ENCODE peak calls at places on chromosome 9, in ten cellular contexts. One of them, this sample, is unnamed.

GRCh38 chr9:127838375-127839078 is 15.9 kb downstream of the ENG start:
- DNase-seq in HEK293T: no peak
- DNase-seq in uterus: peak; percentile 73
- DNase-seq in NCI-H2171 treated with DMSO at 0.1 percent for 48 hours: no peak
- DNase-seq in non-pigmented ciliary epithelial cell: peak; percentile 30
- DNase-seq in NCI-H774: no peak
- DNase-seq in CMK: no peak
- DNase-seq in OCI-LY7: no peak
- DNase-seq in activated CD4-positive, alpha-beta T cell treated with anti-CD3 and anti-CD28 coated beads, Interleukin-2, amount 10 ng/mL, durations not matched to agents 7 days and 5 days: no peak
- DNase-seq in RPMI7951: peak; percentile 98
- DNase-seq in this sample: no peak

GRCh38 chr9:109481747-109482325 is 16.3 kb downstream of the PTPN3 start:
- DNase-seq in NCI-H2171 treated with DMSO at 0.1 percent for 48 hours: no peak
- DNase-seq in RPMI7951: no peak
- DNase-seq in OCI-LY7: no peak
- DNase-seq in NCI-H774: no peak
- DNase-seq in activated CD4-positive, alpha-beta T cell treated with anti-CD3 and anti-CD28 coated beads, Interleukin-2, amount 10 ng/mL, durations not matched to agents 7 days and 5 days: no peak
- DNase-seq in CMK: no peak
- DNase-seq in non-pigmented ciliary epithelial cell: no peak
- DNase-seq in uterus: no peak
- DNase-seq in HEK293T: no peak
- DNase-seq in this sample: no peak

GRCh38 chr9:16442622-16443021 is 427.8 kb downstream of the BNC2 start:
- DNase-seq in NCI-H2171 treated with DMSO at 0.1 percent for 48 hours: no peak
- DNase-seq in CMK: no peak
- DNase-seq in uterus: peak; percentile 52
- DNase-seq in HEK293T: no peak
- DNase-seq in non-pigmented ciliary epithelial cell: no peak
- DNase-seq in activated CD4-positive, alpha-beta T cell treated with anti-CD3 and anti-CD28 coated beads, Interleukin-2, amount 10 ng/mL, durations not matched to agents 7 days and 5 days: no peak
- DNase-seq in RPMI7951: peak; percentile 72
- DNase-seq in OCI-LY7: no peak
- DNase-seq in NCI-H774: no peak
- DNase-seq in this sample: no peak

GRCh38 chr9:131545003-131545785 is at the start of gene PRRT1B:
- DNase-seq in CMK: no peak
- DNase-seq in non-pigmented ciliary epithelial cell: no peak
- DNase-seq in NCI-H2171 treated with DMSO at 0.1 percent for 48 hours: no peak
- DNase-seq in HEK293T: no peak
- DNase-seq in activated CD4-positive, alpha-beta T cell treated with anti-CD3 and anti-CD28 coated beads, Interleukin-2, amount 10 ng/mL, durations not matched to agents 7 days and 5 days: no peak
- DNase-seq in NCI-H774: peak; percentile 83
- DNase-seq in RPMI7951: no peak
- DNase-seq in OCI-LY7: no peak
- DNase-seq in uterus: no peak
- DNase-seq in this sample: no peak

GRCh38 chr9:100474950-100475276 is 2.0 kb downstream of the TMEFF1 start:
- DNase-seq in OCI-LY7: no peak
- DNase-seq in activated CD4-positive, alpha-beta T cell treated with anti-CD3 and anti-CD28 coated beads, Interleukin-2, amount 10 ng/mL, durations not matched to agents 7 days and 5 days: no peak
- DNase-seq in HEK293T: no peak
- DNase-seq in NCI-H774: no peak
- DNase-seq in RPMI7951: no peak
- DNase-seq in non-pigmented ciliary epithelial cell: no peak
- DNase-seq in uterus: no peak
- DNase-seq in CMK: no peak
- DNase-seq in NCI-H2171 treated with DMSO at 0.1 percent for 48 hours: no peak
- DNase-seq in this sample: no peak

GRCh38 chr9:137813651-137814415 is 63.7 kb upstream of the CACNA1B start:
- DNase-seq in RPMI7951: no peak
- DNase-seq in activated CD4-positive, alpha-beta T cell treated with anti-CD3 and anti-CD28 coated beads, Interleukin-2, amount 10 ng/mL, durations not matched to agents 7 days and 5 days: no peak
- DNase-seq in CMK: no peak
- DNase-seq in NCI-H774: no peak
- DNase-seq in uterus: no peak
- DNase-seq in non-pigmented ciliary epithelial cell: no peak
- DNase-seq in OCI-LY7: no peak
- DNase-seq in HEK293T: no peak
- DNase-seq in NCI-H2171 treated with DMSO at 0.1 percent for 48 hours: peak; percentile 77
- DNase-seq in this sample: no peak

GRCh38 chr9:133135193-133135745 is 14.2 kb upstream of the RALGDS start:
- DNase-seq in HEK293T: no peak
- DNase-seq in NCI-H2171 treated with DMSO at 0.1 percent for 48 hours: no peak
- DNase-seq in NCI-H774: no peak
- DNase-seq in CMK: no peak
- DNase-seq in RPMI7951: peak; percentile 97
- DNase-seq in non-pigmented ciliary epithelial cell: no peak
- DNase-seq in OCI-LY7: no peak
- DNase-seq in activated CD4-positive, alpha-beta T cell treated with anti-CD3 and anti-CD28 coated beads, Interleukin-2, amount 10 ng/mL, durations not matched to agents 7 days and 5 days: peak; percentile 49
- DNase-seq in uterus: peak; percentile 77
- DNase-seq in this sample: no peak

GRCh38 chr9:135305546-135306180 is 173.9 kb upstream of the PPP1R26 start:
- DNase-seq in CMK: no peak
- DNase-seq in NCI-H774: no peak
- DNase-seq in activated CD4-positive, alpha-beta T cell treated with anti-CD3 and anti-CD28 coated beads, Interleukin-2, amount 10 ng/mL, durations not matched to agents 7 days and 5 days: peak; percentile 4
- DNase-seq in uterus: no peak
- DNase-seq in NCI-H2171 treated with DMSO at 0.1 percent for 48 hours: no peak
- DNase-seq in non-pigmented ciliary epithelial cell: no peak
- DNase-seq in RPMI7951: no peak
- DNase-seq in OCI-LY7: no peak
- DNase-seq in HEK293T: no peak
- DNase-seq in this sample: no peak

GRCh38 chr9:99601506-99601905 is 220.2 kb upstream of the NR4A3 start:
- DNase-seq in NCI-H774: peak; percentile 3
- DNase-seq in CMK: no peak
- DNase-seq in activated CD4-positive, alpha-beta T cell treated with anti-CD3 and anti-CD28 coated beads, Interleukin-2, amount 10 ng/mL, durations not matched to agents 7 days and 5 days: no peak
- DNase-seq in HEK293T: peak; percentile 52
- DNase-seq in OCI-LY7: no peak
- DNase-seq in NCI-H2171 treated with DMSO at 0.1 percent for 48 hours: peak; percentile 59
- DNase-seq in RPMI7951: no peak
- DNase-seq in uterus: no peak
- DNase-seq in non-pigmented ciliary epithelial cell: no peak
- DNase-seq in this sample: no peak

GRCh38 chr9:94760646-94761045 is 34.1 kb downstream of the AOPEP start:
- DNase-seq in non-pigmented ciliary epithelial cell: no peak
- DNase-seq in NCI-H2171 treated with DMSO at 0.1 percent for 48 hours: no peak
- DNase-seq in activated CD4-positive, alpha-beta T cell treated with anti-CD3 and anti-CD28 coated beads, Interleukin-2, amount 10 ng/mL, durations not matched to agents 7 days and 5 days: no peak
- DNase-seq in uterus: no peak
- DNase-seq in NCI-H774: no peak
- DNase-seq in CMK: no peak
- DNase-seq in RPMI7951: no peak
- DNase-seq in HEK293T: no peak
- DNase-seq in OCI-LY7: no peak
- DNase-seq in this sample: no peak

GRCh38 chr9:35606138-35606504 is 1.1 kb downstream of the TESK1 start:
- DNase-seq in NCI-H774: no peak
- DNase-seq in CMK: no peak
- DNase-seq in non-pigmented ciliary epithelial cell: no peak
- DNase-seq in HEK293T: no peak
- DNase-seq in uterus: no peak
- DNase-seq in activated CD4-positive, alpha-beta T cell treated with anti-CD3 and anti-CD28 coated beads, Interleukin-2, amount 10 ng/mL, durations not matched to agents 7 days and 5 days: no peak
- DNase-seq in NCI-H2171 treated with DMSO at 0.1 percent for 48 hours: no peak
- DNase-seq in OCI-LY7: no peak
- DNase-seq in RPMI7951: no peak
- DNase-seq in this sample: no peak

GRCh38 chr9:74556685-74557084 is 59.5 kb downstream of the RORB start:
- DNase-seq in OCI-LY7: no peak
- DNase-seq in NCI-H774: no peak
- DNase-seq in CMK: no peak
- DNase-seq in HEK293T: no peak
- DNase-seq in RPMI7951: no peak
- DNase-seq in non-pigmented ciliary epithelial cell: peak; percentile 37
- DNase-seq in NCI-H2171 treated with DMSO at 0.1 percent for 48 hours: no peak
- DNase-seq in uterus: no peak
- DNase-seq in activated CD4-positive, alpha-beta T cell treated with anti-CD3 and anti-CD28 coated beads, Interleukin-2, amount 10 ng/mL, durations not matched to agents 7 days and 5 days: no peak
- DNase-seq in this sample: no peak

GRCh38 chr9:132069046-132069898 is 10.4 kb downstream of the MED27 start:
- DNase-seq in CMK: no peak
- DNase-seq in HEK293T: no peak
- DNase-seq in OCI-LY7: no peak
- DNase-seq in uterus: no peak
- DNase-seq in RPMI7951: no peak
- DNase-seq in activated CD4-positive, alpha-beta T cell treated with anti-CD3 and anti-CD28 coated beads, Interleukin-2, amount 10 ng/mL, durations not matched to agents 7 days and 5 days: no peak
- DNase-seq in non-pigmented ciliary epithelial cell: peak; percentile 49
- DNase-seq in NCI-H774: no peak
- DNase-seq in NCI-H2171 treated with DMSO at 0.1 percent for 48 hours: peak; percentile 67
- DNase-seq in this sample: no peak

GRCh38 chr9:112065781-112066606 is 109.1 kb downstream of the SUSD1 start:
- DNase-seq in non-pigmented ciliary epithelial cell: no peak
- DNase-seq in NCI-H774: no peak
- DNase-seq in activated CD4-positive, alpha-beta T cell treated with anti-CD3 and anti-CD28 coated beads, Interleukin-2, amount 10 ng/mL, durations not matched to agents 7 days and 5 days: no peak
- DNase-seq in uterus: no peak
- DNase-seq in CMK: no peak
- DNase-seq in NCI-H2171 treated with DMSO at 0.1 percent for 48 hours: no peak
- DNase-seq in OCI-LY7: no peak
- DNase-seq in HEK293T: peak; percentile 31
- DNase-seq in RPMI7951: peak; percentile 15
- DNase-seq in this sample: no peak

GRCh38 chr9:96874947-96875459 is 20.7 kb upstream of the ZNF782 start:
- DNase-seq in RPMI7951: peak; percentile 46
- DNase-seq in NCI-H774: peak; percentile 77
- DNase-seq in NCI-H2171 treated with DMSO at 0.1 percent for 48 hours: peak; percentile 58
- DNase-seq in uterus: no peak
- DNase-seq in activated CD4-positive, alpha-beta T cell treated with anti-CD3 and anti-CD28 coated beads, Interleukin-2, amount 10 ng/mL, durations not matched to agents 7 days and 5 days: peak; percentile 24
- DNase-seq in CMK: no peak
- DNase-seq in OCI-LY7: peak; percentile 70
- DNase-seq in non-pigmented ciliary epithelial cell: no peak
- DNase-seq in HEK293T: no peak
- DNase-seq in this sample: peak; percentile 71

GRCh38 chr9:81596671-81597426 is 92.5 kb downstream of the TLE1 start:
- DNase-seq in CMK: no peak
- DNase-seq in NCI-H774: no peak
- DNase-seq in uterus: no peak
- DNase-seq in OCI-LY7: no peak
- DNase-seq in RPMI7951: no peak
- DNase-seq in HEK293T: no peak
- DNase-seq in non-pigmented ciliary epithelial cell: no peak
- DNase-seq in NCI-H2171 treated with DMSO at 0.1 percent for 48 hours: peak; percentile 38
- DNase-seq in activated CD4-positive, alpha-beta T cell treated with anti-CD3 and anti-CD28 coated beads, Interleukin-2, amount 10 ng/mL, durations not matched to agents 7 days and 5 days: no peak
- DNase-seq in this sample: no peak

GRCh38 chr9:134178781-134179551 is 14.6 kb upstream of the RNU6ATAC start:
- DNase-seq in HEK293T: no peak
- DNase-seq in non-pigmented ciliary epithelial cell: no peak
- DNase-seq in RPMI7951: no peak
- DNase-seq in NCI-H774: no peak
- DNase-seq in NCI-H2171 treated with DMSO at 0.1 percent for 48 hours: no peak
- DNase-seq in OCI-LY7: no peak
- DNase-seq in activated CD4-positive, alpha-beta T cell treated with anti-CD3 and anti-CD28 coated beads, Interleukin-2, amount 10 ng/mL, durations not matched to agents 7 days and 5 days: no peak
- DNase-seq in CMK: no peak
- DNase-seq in uterus: peak; percentile 87
- DNase-seq in this sample: no peak

GRCh38 chr9:111525056-111525977 is at the start of gene ZNF483:
- DNase-seq in HEK293T: peak; percentile 66
- DNase-seq in NCI-H774: peak; percentile 92
- DNase-seq in OCI-LY7: peak; percentile 11
- DNase-seq in non-pigmented ciliary epithelial cell: peak; percentile 18
- DNase-seq in CMK: no peak
- DNase-seq in NCI-H2171 treated with DMSO at 0.1 percent for 48 hours: peak; percentile 82
- DNase-seq in RPMI7951: peak; percentile 71
- DNase-seq in uterus: peak; percentile 83
- DNase-seq in activated CD4-positive, alpha-beta T cell treated with anti-CD3 and anti-CD28 coated beads, Interleukin-2, amount 10 ng/mL, durations not matched to agents 7 days and 5 days: peak; percentile 63
- DNase-seq in this sample: no peak

GRCh38 chr9:2663886-2664674 is 42.5 kb downstream of the VLDLR start:
- DNase-seq in NCI-H774: no peak
- DNase-seq in non-pigmented ciliary epithelial cell: no peak
- DNase-seq in NCI-H2171 treated with DMSO at 0.1 percent for 48 hours: peak; percentile 52
- DNase-seq in HEK293T: no peak
- DNase-seq in uterus: no peak
- DNase-seq in CMK: no peak
- DNase-seq in OCI-LY7: no peak
- DNase-seq in RPMI7951: no peak
- DNase-seq in activated CD4-positive, alpha-beta T cell treated with anti-CD3 and anti-CD28 coated beads, Interleukin-2, amount 10 ng/mL, durations not matched to agents 7 days and 5 days: no peak
- DNase-seq in this sample: no peak

GRCh38 chr9:33860200-33860871 is 43.4 kb downstream of the UBE2R2 start:
- DNase-seq in HEK293T: peak; percentile 16
- DNase-seq in NCI-H2171 treated with DMSO at 0.1 percent for 48 hours: no peak
- DNase-seq in non-pigmented ciliary epithelial cell: no peak
- DNase-seq in NCI-H774: no peak
- DNase-seq in OCI-LY7: no peak
- DNase-seq in activated CD4-positive, alpha-beta T cell treated with anti-CD3 and anti-CD28 coated beads, Interleukin-2, amount 10 ng/mL, durations not matched to agents 7 days and 5 days: no peak
- DNase-seq in CMK: no peak
- DNase-seq in RPMI7951: no peak
- DNase-seq in uterus: no peak
- DNase-seq in this sample: no peak

GRCh38 chr9:133708123-133708769 is 29.9 kb downstream of the SARDH start:
- DNase-seq in CMK: no peak
- DNase-seq in NCI-H2171 treated with DMSO at 0.1 percent for 48 hours: no peak
- DNase-seq in non-pigmented ciliary epithelial cell: no peak
- DNase-seq in uterus: no peak
- DNase-seq in RPMI7951: no peak
- DNase-seq in NCI-H774: no peak
- DNase-seq in activated CD4-positive, alpha-beta T cell treated with anti-CD3 and anti-CD28 coated beads, Interleukin-2, amount 10 ng/mL, durations not matched to agents 7 days and 5 days: no peak
- DNase-seq in OCI-LY7: no peak
- DNase-seq in HEK293T: no peak
- DNase-seq in this sample: no peak

GRCh38 chr9:95447660-95448420 is 68.9 kb downstream of the PTCH1 start:
- DNase-seq in uterus: no peak
- DNase-seq in non-pigmented ciliary epithelial cell: no peak
- DNase-seq in HEK293T: no peak
- DNase-seq in CMK: no peak
- DNase-seq in OCI-LY7: no peak
- DNase-seq in NCI-H2171 treated with DMSO at 0.1 percent for 48 hours: no peak
- DNase-seq in RPMI7951: no peak
- DNase-seq in activated CD4-positive, alpha-beta T cell treated with anti-CD3 and anti-CD28 coated beads, Interleukin-2, amount 10 ng/mL, durations not matched to agents 7 days and 5 days: no peak
- DNase-seq in NCI-H774: no peak
- DNase-seq in this sample: no peak

GRCh38 chr9:27276182-27277030 is 20.5 kb downstream of the EQTN start:
- DNase-seq in uterus: no peak
- DNase-seq in NCI-H2171 treated with DMSO at 0.1 percent for 48 hours: peak; percentile 61
- DNase-seq in NCI-H774: peak; percentile 44
- DNase-seq in OCI-LY7: peak; percentile 65
- DNase-seq in RPMI7951: peak; percentile 43
- DNase-seq in activated CD4-positive, alpha-beta T cell treated with anti-CD3 and anti-CD28 coated beads, Interleukin-2, amount 10 ng/mL, durations not matched to agents 7 days and 5 days: peak; percentile 16
- DNase-seq in non-pigmented ciliary epithelial cell: no peak
- DNase-seq in HEK293T: peak; percentile 56
- DNase-seq in CMK: no peak
- DNase-seq in this sample: peak; percentile 24